ENCODE peak calls at places on chromosomes 12 and 14, in four cellular contexts. K, C, N and H are unnamed samples.

GRCh38 chr14:93092606-93093556 is 22.8 kb downstream of the ITPK1 start:
- DNase-seq in K (no peak), C (no peak), N (no peak), H (no peak)

GRCh38 chr14:54291491-54292191 is 105.2 kb upstream of the CDKN3 start:
- DNase-seq in K (no peak), C (no peak), N (peak), H (no peak)

GRCh38 chr12:52195065-52195730 is 3.4 kb upstream of the KRT80 start:
- DNase-seq in K (no peak), C (peak), N (no peak), H (no peak)

GRCh38 chr14:23306113-23306411 is 571 bp upstream of the BCL2L2 start:
- DNase-seq in K (no peak), C (no peak), N (no peak), H (no peak)

GRCh38 chr14:61080591-61081010 is 99.6 kb downstream of the SLC38A6 start:
- DNase-seq in K (no peak), C (no peak), N (no peak), H (peak)

GRCh38 chr12:116539905-116540482 is 19.2 kb upstream of the MAP1LC3B2 start:
- DNase-seq in K (peak), C (no peak), N (no peak), H (no peak)

GRCh38 chr12:38669530-38669929 is 235.9 kb downstream of the CPNE8 start:
- DNase-seq in K (no peak), C (no peak), N (no peak), H (no peak)

GRCh38 chr12:16636435-16637055 is 30.6 kb upstream of the LMO3 start:
- DNase-seq in K (no peak), C (no peak), N (no peak), H (peak)

GRCh38 chr12:26121841-26122680 is 2.8 kb downstream of the BHLHE41 start:
- DNase-seq in K (peak), C (peak), N (no peak), H (no peak)

GRCh38 chr12:9760699-9761406 is at the start of gene CD69:
- DNase-seq in K (no peak), C (peak), N (no peak), H (peak)

GRCh38 chr12:89663577-89664357 is 44.9 kb downstream of the ATP2B1 start:
- DNase-seq in K (no peak), C (peak), N (no peak), H (peak)

GRCh38 chr12:118237908-118238307 is 102.0 kb downstream of the PEBP1 start:
- DNase-seq in K (no peak), C (no peak), N (no peak), H (no peak)

GRCh38 chr14:54893151-54893760 is 9.4 kb downstream of the GCH1 start:
- DNase-seq in K (no peak), C (peak), N (peak), H (no peak)

GRCh38 chr12:47823422-47824086 is 3.9 kb upstream of the HDAC7 start:
- DNase-seq in K (no peak), C (no peak), N (no peak), H (no peak)

GRCh38 chr12:21801522-21802288 is 27.2 kb upstream of the KCNJ8 start:
- DNase-seq in K (no peak), C (no peak), N (no peak), H (no peak)

GRCh38 chr12:109286252-109286651 is 22.8 kb downstream of the FOXN4 start:
- DNase-seq in K (no peak), C (no peak), N (no peak), H (no peak)

GRCh38 chr12:81492131-81492720 is 266.9 kb downstream of the PPFIA2 start:
- DNase-seq in K (no peak), C (no peak), N (no peak), H (no peak)

GRCh38 chr14:58566979-58567378 is 70.8 kb upstream of the DACT1 start:
- DNase-seq in K (no peak), C (no peak), N (no peak), H (no peak)

DNA sequence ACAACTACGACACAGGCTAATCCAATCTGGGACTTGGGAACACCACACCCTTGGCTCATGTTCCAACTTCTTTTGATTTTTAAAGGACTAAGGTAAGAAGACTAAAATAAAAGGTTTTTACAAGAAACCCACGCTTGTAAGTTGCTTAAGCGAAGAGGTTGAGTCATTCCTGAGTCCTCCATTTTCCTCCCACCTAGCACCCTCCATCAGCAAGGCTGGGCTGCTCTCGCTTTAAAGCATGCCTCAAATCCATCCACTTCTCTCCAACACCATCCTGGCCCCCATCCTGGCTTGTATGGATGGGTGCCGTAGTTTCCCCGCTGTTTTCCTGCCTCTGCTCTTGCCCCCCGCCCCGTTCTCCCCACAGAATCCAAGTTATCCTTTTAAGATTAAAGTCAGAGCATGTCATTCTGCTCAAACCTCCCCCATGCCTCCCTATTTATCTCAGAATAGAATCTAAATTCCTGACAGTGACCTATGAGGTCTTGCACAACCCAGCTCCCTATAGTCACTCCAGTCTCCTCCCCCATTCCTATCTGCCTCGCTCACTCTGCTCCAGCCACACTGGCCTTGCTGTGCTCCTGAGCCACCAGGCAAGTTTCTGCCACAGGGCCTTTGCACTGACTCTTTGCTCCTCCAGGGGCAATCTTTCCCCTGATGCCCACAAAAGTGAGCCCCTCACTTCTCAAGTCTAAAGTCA is 34.5 kb downstream of the SCARB1 start:
- DNase-seq in K (no peak), C (peak), N (peak), H (no peak)
- TF ChIP-seq TCF7 in K (no peak), C (no peak), N (no peak), H (no peak)

GRCh38 chr12:54654926-54655325 is 6.8 kb upstream of the DCD start:
- DNase-seq in K (no peak), C (no peak), N (no peak), H (no peak)

GRCh38 chr12:54660320-54660962 is 12.3 kb upstream of the DCD start:
- DNase-seq in K (no peak), C (no peak), N (no peak), H (no peak)

GRCh38 chr12:54658306-54659264 is 10.4 kb upstream of the DCD start:
- DNase-seq in K (peak), C (peak), N (peak), H (no peak)

GRCh38 chr12:54661048-54661447 is 12.9 kb upstream of the DCD start:
- DNase-seq in K (no peak), C (no peak), N (no peak), H (no peak)

DNA sequence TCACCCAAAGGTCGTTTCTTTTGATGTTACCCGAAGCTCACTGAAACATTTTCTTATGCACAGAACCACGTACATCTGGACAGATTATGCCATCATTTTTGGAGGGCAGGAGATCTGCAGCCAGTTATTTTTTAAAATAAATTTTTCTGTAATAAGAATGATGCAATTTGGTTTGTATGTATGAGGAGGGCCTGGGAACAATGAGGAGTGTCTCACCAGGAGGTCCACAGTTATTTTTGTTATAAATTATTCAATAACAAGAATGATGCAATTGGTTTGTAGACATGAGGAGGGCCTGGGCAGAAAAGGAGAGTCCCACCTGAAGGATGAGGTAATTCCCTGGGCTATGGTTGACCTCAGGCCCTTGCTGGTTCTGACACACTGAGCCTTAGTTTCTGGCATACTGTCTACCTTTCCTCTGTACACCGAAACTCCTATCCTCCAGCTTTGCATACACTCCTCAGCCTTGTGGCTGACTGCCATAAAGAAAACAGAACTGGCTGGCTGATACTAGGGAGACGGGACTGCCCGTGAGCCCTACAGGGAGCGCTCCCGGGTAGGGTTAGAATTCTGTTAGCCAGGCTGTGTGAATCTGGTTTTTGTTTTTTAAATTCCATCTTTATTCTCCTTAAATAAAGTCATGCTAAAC is 9.0 kb upstream of the DCD start:
- DNase-seq in K (no peak), C (no peak), N (no peak), H (no peak)
- TF ChIP-seq TCF7 in K (no peak), C (no peak), N (no peak), H (no peak)

GRCh38 chr14:59754256-59754655 is 116.3 kb downstream of the RTN1 start:
- DNase-seq in K (no peak), C (no peak), N (no peak), H (no peak)
- TF ChIP-seq TCF7 in K (no peak), C (no peak), N (no peak), H (no peak)

GRCh38 chr14:81589381-81590065 is 55.9 kb upstream of the SEL1L start:
- DNase-seq in K (peak), C (peak), N (no peak), H (no peak)
- TF ChIP-seq TCF7 in K (no peak), C (no peak), N (no peak), H (no peak)

DNA sequence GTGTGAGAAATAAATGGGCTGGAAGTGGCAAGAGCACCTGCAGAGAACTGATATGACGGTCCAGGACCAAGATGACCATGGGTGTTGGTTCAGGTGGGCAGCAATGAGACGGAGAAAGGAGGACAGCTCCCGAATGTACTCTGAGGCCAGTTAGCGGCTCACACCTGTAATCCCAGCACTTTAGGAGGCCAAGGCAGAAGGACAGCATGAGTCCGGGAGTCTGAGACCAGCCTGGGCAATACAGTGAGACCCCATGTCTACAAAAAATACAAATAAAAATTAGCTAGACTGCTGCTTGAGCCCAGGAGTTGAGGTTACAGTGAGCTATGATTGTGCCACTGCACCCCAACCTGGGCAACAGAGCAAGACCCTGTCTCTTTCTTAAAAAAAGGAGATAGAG is 60.1 kb downstream of the FOXN3 start:
- DNase-seq in K (no peak), C (no peak), N (no peak), H (no peak)
- TF ChIP-seq TCF7 in K (no peak), C (no peak), N (no peak), H (no peak)

GRCh38 chr12:105523164-105524057 is 192.9 kb downstream of the C12orf75 start:
- DNase-seq in K (no peak), C (no peak), N (no peak), H (no peak)
- TF ChIP-seq TCF7 in K (no peak), C (no peak), N (no peak), H (no peak)

GRCh38 chr14:28635387-28635786 is 131.2 kb upstream of the FOXG1 start:
- DNase-seq in K (no peak), C (peak), N (peak), H (no peak)
- TF ChIP-seq TCF7 in K (no peak), C (no peak), N (no peak), H (no peak)

GRCh38 chr14:70921669-70922068 is 14.4 kb downstream of the PCNX1 start:
- DNase-seq in K (no peak), C (no peak), N (no peak), H (no peak)
- TF ChIP-seq TCF7 in K (no peak), C (no peak), N (no peak), H (no peak)